ENCODE peak calls at places on chromosomes 4 and X, in ten cellular contexts. O is Panc1, B is omental fat pad, W is esophagus muscularis mucosa, K is endodermal cell, N is tibial nerve, Q is left ventricle myocardium inferior, Z is glutamatergic neuron, R is breast epithelium, P is HCT116. F is an unnamed sample.

GRCh38 chr4:148184922-148185321 is 257.3 kb downstream of the NR3C2 start:
- DNase-seq in K (no peak), O (no peak), B (no peak), Z (no peak), W (no peak), Q (no peak), R (no peak), N (no peak), P (no peak), F (no peak)

GRCh38 chrX:66676413-66676812 is 37.5 kb upstream of the EDA2R start:
- DNase-seq in W (no peak), R (no peak), B (no peak), Q (no peak), N (no peak), Z (no peak), K (no peak), P (no peak), O (no peak), F (no peak)

GRCh38 chr4:38605181-38605764 is 58.7 kb upstream of the KLF3 start:
- DNase-seq in P (no peak), Z (no peak), R (no peak), N (no peak), W (peak), B (no peak), K (no peak), O (no peak), Q (no peak), F (no peak)

GRCh38 chr4:177508662-177509061 is 66.4 kb upstream of the AGA start:
- DNase-seq in B (no peak), P (no peak), R (no peak), Q (no peak), K (no peak), O (no peak), Z (no peak), W (no peak), N (no peak), F (no peak)

GRCh38 chr4:26141101-26141830 is 179.5 kb upstream of the RBPJ start:
- DNase-seq in O (no peak), W (no peak), P (no peak), Z (no peak), B (no peak), K (no peak), R (no peak), Q (peak), N (no peak), F (no peak)

GRCh38 chr4:107261241-107261874 is 225.2 kb upstream of the DKK2 start:
- DNase-seq in R (no peak), P (no peak), W (no peak), Q (no peak), K (no peak), N (no peak), B (no peak), O (no peak), Z (no peak), F (no peak)

GRCh38 chr4:107991945-107992625 is 2.4 kb downstream of the HADH start:
- DNase-seq in W (no peak), Q (no peak), B (no peak), P (no peak), Z (no peak), R (no peak), K (no peak), N (no peak), O (no peak), F (no peak)

GRCh38 chr4:118076958-118077766 is 42.9 kb downstream of the NDST3 start:
- DNase-seq in Q (no peak), K (peak), P (peak), B (no peak), N (no peak), R (no peak), Z (no peak), O (no peak), W (no peak), F (no peak)

GRCh38 chr4:145843148-145843547 is 95.5 kb downstream of the ZNF827 start:
- DNase-seq in O (no peak), Z (no peak), R (no peak), Q (no peak), P (no peak), N (no peak), K (no peak), B (no peak), W (no peak), F (no peak)

GRCh38 chrX:43717161-43717560 is 61.1 kb downstream of the MAOA start:
- DNase-seq in W (no peak), O (no peak), R (no peak), Z (no peak), N (no peak), B (no peak), K (no peak), P (no peak), Q (no peak), F (no peak)

GRCh38 chr4:40333921-40334352 is 1.2 kb upstream of the CHRNA9 start:
- DNase-seq in O (no peak), P (peak), Z (no peak), Q (no peak), B (no peak), W (no peak), N (no peak), R (no peak), K (no peak), F (no peak)

GRCh38 chr4:153036931-153037330 is 100.8 kb downstream of the FHDC1 start:
- DNase-seq in N (no peak), R (no peak), O (no peak), W (peak), Z (no peak), P (no peak), Q (no peak), K (no peak), B (no peak), F (no peak)

GRCh38 chrX:9988762-9989161 is 21.6 kb downstream of the CLDN34 start:
- DNase-seq in R (no peak), W (no peak), N (no peak), Z (no peak), P (no peak), B (no peak), Q (no peak), K (no peak), O (no peak), F (no peak)
- TF ChIP-seq CTCF in R (peak), W (peak), N (no peak), Z (no peak), P (peak), B (no peak), Q (peak), K (peak), O (peak), F (peak)

DNA sequence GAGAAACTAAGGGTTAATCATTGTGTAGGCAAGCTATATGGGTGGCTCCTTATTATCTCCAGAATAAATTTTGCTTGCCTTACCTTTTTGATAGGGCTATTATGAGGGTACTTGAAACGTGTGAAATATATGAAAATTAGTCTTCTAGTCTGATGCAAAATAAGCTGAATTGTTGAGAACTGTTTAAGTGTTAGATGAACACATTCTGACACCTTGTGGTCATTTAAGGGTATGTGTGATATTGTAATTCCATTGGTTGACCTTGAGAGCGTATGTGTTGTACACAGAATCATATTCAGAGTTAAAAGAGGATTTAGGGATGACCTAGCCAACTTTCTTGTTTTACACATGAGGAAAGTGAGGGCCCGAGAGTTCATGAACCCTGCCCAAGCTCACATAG is 44.6 kb upstream of the LINC00632 start:
- DNase-seq in R (no peak), P (no peak), W (no peak), B (no peak), K (no peak), Q (no peak), Z (no peak), O (peak), N (no peak), F (no peak)
- TF ChIP-seq CTCF in R (no peak), P (no peak), W (peak), B (no peak), K (peak), Q (peak), Z (peak), O (peak), N (peak), F (no peak)

GRCh38 chrX:39438603-39439602 is 637.6 kb downstream of the MID1IP1 start:
- DNase-seq in Q (no peak), K (peak), O (no peak), Z (no peak), R (no peak), W (no peak), P (no peak), N (no peak), B (no peak), F (no peak)
- TF ChIP-seq CTCF in Q (peak), K (peak), O (no peak), Z (no peak), R (no peak), W (no peak), P (no peak), N (peak), B (no peak), F (no peak)

DNA sequence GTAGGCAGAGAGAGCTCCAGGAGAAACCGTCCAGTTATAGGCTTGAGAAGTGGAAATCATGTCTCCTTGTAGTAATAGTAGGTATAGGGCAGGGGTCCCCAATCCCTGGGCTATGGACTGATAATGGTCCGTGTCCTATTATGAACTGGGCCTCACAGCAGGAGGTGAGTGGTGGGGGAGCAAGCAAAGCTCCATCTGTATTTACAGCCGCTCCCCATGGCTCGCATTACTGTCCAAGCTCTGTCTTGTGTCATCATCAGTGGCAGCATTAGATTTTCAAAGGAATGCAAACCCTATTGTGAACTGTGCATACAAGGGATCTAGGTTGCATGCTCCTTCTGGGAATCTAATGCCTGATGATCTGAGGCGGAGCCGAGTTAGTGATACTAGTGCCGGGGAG is 67.5 kb downstream of the MRPL1 start:
- DNase-seq in R (no peak), N (no peak), W (no peak), K (no peak), Z (no peak), B (no peak), P (no peak), Q (no peak), O (no peak), F (no peak)
- TF ChIP-seq CTCF in R (no peak), N (no peak), W (no peak), K (no peak), Z (no peak), B (no peak), P (no peak), Q (no peak), O (no peak), F (no peak)

DNA sequence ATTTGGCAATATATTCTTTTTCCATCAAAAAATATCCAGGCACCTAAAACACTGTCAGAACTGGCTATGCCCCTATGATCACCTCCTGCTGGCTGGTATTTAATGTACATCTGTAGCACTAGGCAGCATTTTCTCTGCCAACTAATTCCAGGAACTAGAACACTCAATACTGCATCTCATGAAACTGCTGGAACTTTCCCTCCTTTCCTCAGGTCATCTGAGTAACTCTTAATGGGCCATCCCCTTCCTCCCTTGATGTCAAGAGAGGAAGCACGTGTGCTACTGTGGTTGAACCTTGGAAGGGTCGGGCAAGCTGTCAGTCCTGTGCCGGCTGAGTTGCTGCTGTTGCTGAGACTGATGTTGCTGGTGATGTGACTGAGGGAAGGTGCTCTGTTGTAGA is 39.4 kb downstream of the TMEM165 start:
- DNase-seq in N (no peak), O (no peak), B (no peak), R (no peak), Q (no peak), W (no peak), K (no peak), Z (no peak), P (no peak), F (no peak)
- TF ChIP-seq CTCF in N (peak), O (peak), B (no peak), R (no peak), Q (no peak), W (no peak), K (peak), Z (no peak), P (peak), F (no peak)

DNA sequence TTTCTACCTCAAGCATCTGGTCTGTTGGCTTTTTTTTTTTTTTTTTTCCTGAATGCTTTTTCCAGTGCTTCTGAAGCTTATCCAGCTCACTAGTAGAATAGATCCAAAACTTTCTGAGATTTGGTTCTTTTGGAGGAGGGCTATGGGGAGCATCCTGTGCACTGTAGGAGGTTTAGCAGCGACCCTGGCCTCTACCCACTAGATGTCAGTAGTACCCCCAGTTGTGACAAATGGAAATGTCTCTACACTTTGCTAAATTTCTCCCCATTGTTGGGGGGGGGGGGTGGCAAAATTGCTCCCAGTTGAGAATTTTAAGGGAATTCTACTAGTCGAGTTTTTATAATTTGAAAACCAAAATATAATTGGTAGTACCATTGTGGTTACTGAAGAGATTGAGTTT is 23.0 kb upstream of the PPA2 start:
- DNase-seq in R (no peak), K (peak), P (no peak), W (no peak), Q (no peak), N (no peak), B (no peak), Z (no peak), O (no peak), F (no peak)
- TF ChIP-seq CTCF in R (no peak), K (peak), P (no peak), W (no peak), Q (peak), N (no peak), B (no peak), Z (no peak), O (no peak), F (no peak)

GRCh38 chrX:38335382-38335781 is 8.1 kb upstream of the RPGR start:
- DNase-seq in Z (no peak), K (no peak), O (no peak), Q (no peak), W (no peak), R (no peak), N (no peak), B (no peak), P (no peak), F (no peak)
- TF ChIP-seq CTCF in Z (no peak), K (no peak), O (no peak), Q (peak), W (no peak), R (no peak), N (peak), B (no peak), P (no peak), F (no peak)

GRCh38 chrX:101407748-101408529 is at the start of the genes GLA and HNRNPH2:
- DNase-seq in N (peak), Q (peak), P (peak), B (peak), Z (peak), W (peak), O (peak), K (peak), R (peak), F (peak)
- TF ChIP-seq CTCF in N (no peak), Q (peak), P (no peak), B (no peak), Z (no peak), W (no peak), O (no peak), K (no peak), R (peak), F (no peak)